ENCODE peak calls at places on chromosomes 1 and 21, in nine cellular contexts. W is heart left ventricle; H is CD8-positive, alpha-beta T cell; K is colonic mucosa; M is PC-9; P is breast epithelium; D is naive thymus-derived CD4-positive, alpha-beta T cell; E is OCI-LY7; B is pancreas. U is an unnamed sample. For H3K36me3, the result is how much of the 10 kb centered on the place peaks cover.

GRCh38 chr1:12052997-12053686 is 10.0 kb upstream of the TNFRSF8 start:
- DNase-seq in W (peak), H (no peak), K (no peak), M (no peak), P (no peak), D (no peak), E (no peak), B (no peak), U (no peak)

GRCh38 chr1:115712911-115713609 is 55.5 kb downstream of the CASQ2 start:
- DNase-seq in W (no peak), H (no peak), K (no peak), M (peak), P (peak), D (no peak), E (no peak), B (no peak), U (no peak)

GRCh38 chr1:115041654-115042053 is 12.0 kb downstream of the TSHB start:
- DNase-seq in W (no peak), H (no peak), K (no peak), M (no peak), P (no peak), D (no peak), E (no peak), B (no peak), U (no peak)

GRCh38 chr1:193694741-193695140 is 508.3 kb upstream of the B3GALT2 start:
- DNase-seq in W (no peak), H (no peak), K (no peak), M (no peak), P (no peak), D (no peak), E (no peak), B (no peak), U (no peak)

GRCh38 chr1:243271990-243272389 is 16.1 kb downstream of the SDCCAG8 start:
- DNase-seq in W (no peak), H (no peak), K (no peak), M (no peak), P (no peak), D (no peak), E (no peak), B (no peak), U (no peak)

GRCh38 chr1:109197163-109198042 is 16.3 kb upstream of the SARS1 start:
- DNase-seq in W (no peak), H (no peak), K (no peak), M (peak), P (no peak), D (no peak), E (no peak), B (no peak), U (no peak)

GRCh38 chr1:10489291-10490055 is 14.7 kb downstream of the PEX14 start:
- DNase-seq in W (no peak), H (no peak), K (no peak), M (no peak), P (no peak), D (no peak), E (no peak), B (no peak), U (no peak)

GRCh38 chr1:154944422-154945159 is 8.1 kb upstream of the PMVK start:
- DNase-seq in W (peak), H (no peak), K (no peak), M (no peak), P (no peak), D (no peak), E (no peak), B (no peak), U (no peak)

GRCh38 chr1:12083766-12084165 is 20.7 kb downstream of the TNFRSF8 start:
- DNase-seq in W (no peak), H (no peak), K (no peak), M (no peak), P (no peak), D (no peak), E (no peak), B (no peak), U (no peak)

GRCh38 chr1:228012555-228012954 is 5.8 kb downstream of the WNT3A start:
- DNase-seq in W (no peak), H (no peak), K (no peak), M (no peak), P (no peak), D (no peak), E (no peak), B (no peak), U (peak)

GRCh38 chr1:37673920-37674319 is 18.4 kb upstream of the CDCA8 start:
- DNase-seq in W (no peak), H (peak), K (peak), M (no peak), P (no peak), D (peak), E (no peak), B (peak), U (no peak)

GRCh38 chr1:175450219-175450618 is 257.6 kb upstream of the KIAA0040 start:
- DNase-seq in W (no peak), H (no peak), K (no peak), M (no peak), P (no peak), D (no peak), E (no peak), B (no peak), U (no peak)

GRCh38 chr1:201476670-201477344 is 7.8 kb upstream of the PHLDA3 start:
- DNase-seq in W (no peak), H (no peak), K (no peak), M (no peak), P (no peak), D (no peak), E (no peak), B (no peak), U (no peak)

GRCh38 chr1:54547601-54548388 is at the start of gene ACOT11:
- DNase-seq in W (peak), H (no peak), K (peak), M (no peak), P (no peak), D (no peak), E (no peak), B (peak), U (peak)

GRCh38 chr21:14567557-14568279 is 21.6 kb upstream of the SAMSN1 start:
- DNase-seq in W (no peak), H (no peak), K (no peak), M (no peak), P (no peak), D (no peak), E (no peak), B (no peak), U (peak)

GRCh38 chr1:41774486-41774990 is 144.2 kb downstream of the HIVEP3 start:
- DNase-seq in W (no peak), H (no peak), K (no peak), M (no peak), P (no peak), D (no peak), E (no peak), B (no peak), U (no peak)

GRCh38 chr21:40732243-40732642 is 114.7 kb downstream of the DSCAM start:
- DNase-seq in W (no peak), H (no peak), K (no peak), M (no peak), P (no peak), D (no peak), E (no peak), B (no peak), U (no peak)

GRCh38 chr1:173193639-173194038 is 13.5 kb downstream of the TNFSF4 start:
- DNase-seq in W (no peak), H (no peak), K (no peak), M (no peak), P (no peak), D (no peak), E (no peak), B (no peak), U (no peak)

GRCh38 chr21:32940079-32941014 is 85.4 kb upstream of the OLIG2 start:
- DNase-seq in W (peak), H (peak), K (peak), M (peak), P (no peak), D (peak), E (peak), B (no peak), U (no peak)

GRCh38 chr1:228379165-228379460 is 27.5 kb downstream of the TRIM11 start:
- DNase-seq in W (no peak), H (no peak), K (peak), M (peak), P (no peak), D (no peak), E (no peak), B (peak), U (no peak)

GRCh38 chr1:7352364-7352763 is 418.7 kb upstream of the VAMP3 start:
- DNase-seq in W (no peak), H (no peak), K (no peak), M (no peak), P (no peak), D (no peak), E (no peak), B (no peak), U (no peak)

GRCh38 chr1:244391761-244392160 is 59.9 kb downstream of the ADSS2 start:
- DNase-seq in W (no peak), H (no peak), K (no peak), M (peak), P (no peak), D (no peak), E (no peak), B (no peak), U (no peak)

GRCh38 chr1:46605242-46605641 is 1.2 kb upstream of the MKNK1 start:
- DNase-seq in W (no peak), H (peak), K (no peak), M (no peak), P (no peak), D (no peak), E (no peak), B (no peak), U (no peak)

GRCh38 chr1:57424231-57425027 is 569 bp upstream of the DAB1 start:
- DNase-seq in W (peak), H (no peak), K (no peak), M (no peak), P (no peak), D (no peak), E (no peak), B (peak), U (peak)

GRCh38 chr1:84570436-84571149 is 3.6 kb downstream of the CTBS start:
- DNase-seq in W (no peak), H (no peak), K (no peak), M (no peak), P (no peak), D (no peak), E (no peak), B (no peak), U (no peak)

GRCh38 chr21:45358711-45359310 is 46.2 kb upstream of the COL18A1 start:
- DNase-seq in W (no peak), H (no peak), K (no peak), M (no peak), P (no peak), D (no peak), E (no peak), B (no peak), U (no peak)

GRCh38 chr1:108142258-108142657 is 57.9 kb downstream of the SLC25A24 start:
- DNase-seq in W (no peak), H (no peak), K (no peak), M (no peak), P (no peak), D (no peak), E (no peak), B (no peak), U (no peak)

GRCh38 chr1:108142773-108143394 is 57.3 kb downstream of the SLC25A24 start:
- DNase-seq in W (no peak), H (no peak), K (no peak), M (no peak), P (no peak), D (no peak), E (no peak), B (no peak), U (no peak)

GRCh38 chr1:108141604-108142003 is 58.5 kb downstream of the SLC25A24 start:
- DNase-seq in W (no peak), H (no peak), K (no peak), M (no peak), P (no peak), D (no peak), E (no peak), B (no peak), U (no peak)

DNA sequence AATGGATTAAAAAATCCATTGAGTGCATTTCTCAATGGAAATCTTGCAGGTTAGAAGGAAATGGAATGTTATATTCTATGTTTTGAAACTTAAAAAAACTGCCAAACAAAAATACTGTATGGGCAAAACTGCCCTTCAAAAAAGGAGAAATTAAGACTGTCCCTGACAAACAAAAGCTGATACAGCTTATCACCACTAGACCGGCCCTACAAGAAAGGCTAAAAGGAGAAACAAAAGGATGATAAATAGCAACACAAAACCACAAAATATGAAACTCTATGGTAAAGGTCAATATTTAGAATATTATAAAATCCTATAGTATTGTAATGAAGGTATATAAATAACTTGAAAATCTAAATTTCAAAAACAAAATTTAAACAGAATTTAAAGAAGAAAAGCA is 60.0 kb downstream of the SLC25A24 start:
- DNase-seq in W (no peak), H (no peak), K (no peak), M (no peak), P (no peak), D (no peak), E (no peak), B (no peak), U (no peak)
- H3K36me3 ChIP-seq in W (under half), H (under half), K (under half), M (half or more), P (under half), D (under half), E (under half), B (under half), U (half or more)

GRCh38 chr1:15961492-15961891 is 14.4 kb downstream of the ZBTB17 start:
- DNase-seq in W (no peak), H (no peak), K (no peak), M (no peak), P (peak), D (no peak), E (no peak), B (no peak), U (no peak)

GRCh38 chr1:15962176-15962575 is 13.7 kb downstream of the ZBTB17 start:
- DNase-seq in W (no peak), H (no peak), K (no peak), M (no peak), P (peak), D (no peak), E (no peak), B (no peak), U (no peak)

GRCh38 chr1:15963363-15963967 is 12.4 kb downstream of the ZBTB17 start:
- DNase-seq in W (no peak), H (no peak), K (no peak), M (no peak), P (no peak), D (no peak), E (no peak), B (no peak), U (no peak)

GRCh38 chr1:15963968-15964648 is 11.8 kb downstream of the ZBTB17 start:
- DNase-seq in W (no peak), H (no peak), K (no peak), M (no peak), P (no peak), D (no peak), E (no peak), B (no peak), U (no peak)

DNA sequence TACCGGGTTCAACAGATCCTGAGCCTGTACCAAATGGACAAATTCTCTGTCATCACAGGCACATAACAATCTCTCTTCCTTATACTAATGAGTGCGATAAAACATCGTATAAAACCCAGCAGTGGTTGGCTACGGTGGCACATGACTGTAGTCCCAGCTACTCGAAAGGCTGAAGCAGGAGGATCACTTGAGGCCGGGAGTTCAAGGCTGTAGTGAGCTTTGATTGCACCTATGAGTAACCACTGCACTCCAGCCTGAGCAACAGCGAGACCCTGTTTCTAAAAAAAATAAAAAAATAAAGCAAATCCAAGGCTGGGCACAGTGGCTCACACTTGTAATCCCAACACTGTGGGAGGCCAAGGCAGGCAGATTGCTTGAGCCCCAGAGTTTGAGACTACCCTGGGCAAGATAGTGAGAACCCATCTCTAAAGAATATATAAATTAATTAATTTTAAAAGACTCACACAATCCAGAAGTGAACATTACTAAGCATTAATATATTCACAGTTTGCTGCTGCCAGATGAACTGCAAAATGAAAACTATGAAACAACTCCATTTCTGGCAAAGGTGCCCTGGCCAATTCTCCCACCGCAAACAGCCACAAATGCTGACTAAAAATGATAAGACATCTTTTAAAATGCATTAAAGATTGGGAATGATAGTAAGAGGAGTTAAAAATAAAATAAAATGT is 13.1 kb downstream of the ZBTB17 start:
- DNase-seq in W (no peak), H (no peak), K (no peak), M (no peak), P (peak), D (no peak), E (no peak), B (no peak), U (no peak)
- H3K4me3 ChIP-seq in W (no peak), H (no peak), K (no peak), M (no peak), P (no peak), D (no peak), E (no peak), B (no peak), U (no peak)

GRCh38 chr1:27887215-27888035 is 15.1 kb downstream of the THEMIS2 start:
- DNase-seq in W (no peak), H (peak), K (no peak), M (no peak), P (peak), D (peak), E (peak), B (no peak), U (no peak)

GRCh38 chr1:27889506-27889905 is 17.2 kb downstream of the THEMIS2 start:
- DNase-seq in W (no peak), H (no peak), K (no peak), M (no peak), P (no peak), D (no peak), E (no peak), B (no peak), U (no peak)

GRCh38 chr1:27886744-27887143 is 14.4 kb downstream of the THEMIS2 start:
- DNase-seq in W (no peak), H (no peak), K (no peak), M (no peak), P (no peak), D (no peak), E (no peak), B (no peak), U (no peak)

GRCh38 chr1:27886353-27886679 is 14.0 kb downstream of the THEMIS2 start:
- DNase-seq in W (no peak), H (no peak), K (no peak), M (no peak), P (no peak), D (no peak), E (no peak), B (peak), U (no peak)

GRCh38 chr1:27891196-27891889 is 19.0 kb downstream of the THEMIS2 start:
- DNase-seq in W (no peak), H (peak), K (no peak), M (no peak), P (no peak), D (peak), E (peak), B (no peak), U (no peak)
- H3K36me3 ChIP-seq in W (under half), H (under half), K (under half), M (under half), P (under half), D (under half), E (half or more), B (under half), U (half or more)

GRCh38 chr1:177783052-177783451 is 186.8 kb downstream of the SEC16B start:
- DNase-seq in W (no peak), H (no peak), K (no peak), M (no peak), P (no peak), D (no peak), E (no peak), B (no peak), U (no peak)

GRCh38 chr1:177780096-177780700 is 189.7 kb downstream of the SEC16B start:
- DNase-seq in W (no peak), H (no peak), K (no peak), M (no peak), P (no peak), D (no peak), E (peak), B (no peak), U (no peak)

GRCh38 chr1:177784394-177784793 is 185.5 kb downstream of the SEC16B start:
- DNase-seq in W (no peak), H (no peak), K (no peak), M (no peak), P (no peak), D (no peak), E (no peak), B (no peak), U (no peak)

GRCh38 chr1:177779325-177779965 is 190.4 kb downstream of the SEC16B start:
- DNase-seq in W (no peak), H (no peak), K (no peak), M (no peak), P (no peak), D (no peak), E (no peak), B (no peak), U (no peak)
- H3K4me3 ChIP-seq in W (no peak), H (no peak), K (no peak), M (no peak), P (no peak), D (no peak), E (no peak), B (no peak), U (no peak)

GRCh38 chr21:43321111-43321510 is 105.8 kb downstream of the SIK1 start:
- DNase-seq in W (no peak), H (no peak), K (no peak), M (no peak), P (no peak), D (no peak), E (no peak), B (no peak), U (peak)
- H3K36me3 ChIP-seq in W (under half), H (under half), K (under half), M (under half), P (under half), D (under half), E (under half), B (under half), U (under half)

DNA sequence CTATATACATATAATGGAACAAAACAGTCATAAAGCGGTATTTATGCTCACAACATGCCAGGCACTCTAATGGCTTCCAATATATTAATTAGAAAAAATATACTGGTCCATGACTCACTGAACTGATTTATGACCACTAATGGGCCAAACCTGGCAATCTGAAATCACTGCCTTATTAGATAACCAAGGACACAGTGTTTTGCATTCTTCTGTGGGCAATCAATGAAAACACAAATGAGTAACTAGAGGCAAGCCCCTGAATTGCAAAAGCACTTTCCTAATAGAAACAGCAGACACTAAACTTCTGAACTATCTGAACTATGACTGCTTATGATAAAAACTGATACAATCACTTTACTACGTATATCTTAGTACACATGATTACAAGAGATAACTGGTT is 3.5 kb downstream of the GCLM start:
- DNase-seq in W (no peak), H (no peak), K (no peak), M (no peak), P (no peak), D (no peak), E (no peak), B (no peak), U (no peak)
- H3K4me3 ChIP-seq in W (no peak), H (no peak), K (no peak), M (peak), P (no peak), D (no peak), E (no peak), B (no peak), U (no peak)